ENCODE peak calls at places on chromosome 22, in seven cellular contexts. O is pancreas; J is HT1080; I is IMR-90; R is Right ventricle myocardium superior; H is stimulated activated CD8-positive, alpha-beta memory T cell treated with anti-CD3 and anti-CD28 coated beads, Interleukin-12 subunit alpha, Interleukin-12 subunit beta, amount 100 ng/mL, for 1 hour; M is NCI-H460. F is an unnamed sample.

GRCh38 chr22:38239101-38239761 is 33.6 kb downstream of the TMEM184B start:
- DNase-seq in I (peak), R (no peak), J (peak), M (no peak), H (no peak), O (peak), F (no peak)

GRCh38 chr22:17368144-17368726 is 1.0 kb upstream of the CECR2 start:
- DNase-seq in J (no peak), I (no peak), H (no peak), R (no peak), M (no peak), O (no peak), F (no peak)

GRCh38 chr22:20412474-20413216 is 18.7 kb downstream of the ZNF74 start:
- DNase-seq in R (no peak), O (no peak), M (no peak), H (no peak), I (no peak), J (no peak), F (no peak)

GRCh38 chr22:18110194-18110943 is at the start of gene TUBA8:
- DNase-seq in O (peak), I (peak), H (no peak), M (no peak), J (no peak), R (peak), F (no peak)

GRCh38 chr22:47285981-47286380 is 523.5 kb downstream of the TBC1D22A start:
- DNase-seq in O (no peak), I (no peak), J (no peak), M (no peak), R (peak), H (no peak), F (no peak)

GRCh38 chr22:50247748-50248147 is 2.9 kb upstream of the TUBGCP6 start:
- DNase-seq in O (no peak), M (peak), J (no peak), I (peak), R (peak), H (no peak), F (no peak)

GRCh38 chr22:49398646-49399045 is 429.0 kb downstream of the BRD1 start:
- DNase-seq in R (no peak), J (no peak), M (no peak), H (no peak), I (no peak), O (no peak), F (no peak)

GRCh38 chr22:29219881-29220670 is 14.4 kb downstream of the EMID1 start:
- DNase-seq in H (no peak), J (no peak), I (no peak), R (peak), M (no peak), O (no peak), F (no peak)

GRCh38 chr22:22246706-22247105 is 2.1 kb downstream of the VPREB1 start:
- DNase-seq in I (no peak), M (no peak), O (no peak), J (no peak), R (no peak), H (no peak), F (no peak)

GRCh38 chr22:41541484-41541883 is 2.8 kb downstream of the POLR3H start:
- DNase-seq in O (no peak), J (no peak), R (no peak), I (no peak), H (no peak), M (no peak), F (no peak)

GRCh38 chr22:50732681-50733080 is 5.3 kb upstream of the ACR start:
- DNase-seq in O (no peak), J (no peak), R (no peak), I (no peak), M (no peak), H (no peak), F (no peak)

GRCh38 chr22:22789233-22789921 is 98.2 kb upstream of the IGLL5 start:
- DNase-seq in O (no peak), R (no peak), J (no peak), I (no peak), H (no peak), M (no peak), F (no peak)

GRCh38 chr22:35334010-35334409 is 34.3 kb downstream of the TOM1 start:
- DNase-seq in M (no peak), R (peak), O (no peak), H (no peak), I (no peak), J (no peak), F (no peak)

GRCh38 chr22:21055880-21056319 is 10.2 kb downstream of the LRRC74B start:
- DNase-seq in O (no peak), I (no peak), M (no peak), R (no peak), J (no peak), H (no peak), F (no peak)

GRCh38 chr22:20121856-20122415 is 4.9 kb upstream of the TRMT2A start:
- DNase-seq in O (no peak), M (no peak), R (no peak), H (no peak), I (no peak), J (no peak), F (no peak)

GRCh38 chr22:26215766-26216165 is 46.5 kb downstream of the SEZ6L start:
- DNase-seq in R (no peak), J (no peak), H (no peak), I (no peak), O (no peak), M (no peak), F (no peak)

GRCh38 chr22:43882122-43882767 is 9.6 kb downstream of the PNPLA5 start:
- DNase-seq in O (no peak), J (no peak), R (no peak), H (no peak), M (no peak), I (no peak), F (no peak)

GRCh38 chr22:46604306-46604690 is 15.9 kb upstream of the GRAMD4 start:
- DNase-seq in O (no peak), J (no peak), H (peak), I (peak), R (no peak), M (no peak), F (no peak)

F was measured in HAP-1.